ENCODE peak calls at places on chromosome 21, in six cellular contexts. C, T, X, A, S and O are unnamed samples.

GRCh38 chr21:41940431-41940830 is 13.4 kb downstream of the C2CD2 start:
- DNase-seq in X (no peak), T (no peak), A (no peak), S (no peak), C (no peak), O (no peak)

GRCh38 chr21:42466700-42467612 is 29.1 kb downstream of the RSPH1 start:
- DNase-seq in X (no peak), C (no peak), T (peak; percentile 52), A (no peak), S (peak; percentile 54), O (peak; percentile 41)

GRCh38 chr21:41764558-41765392 is 2.1 kb downstream of the RIPK4 start:
- DNase-seq in X (peak; percentile 66), T (no peak), S (no peak), A (no peak), C (peak; percentile 75), O (no peak)

GRCh38 chr21:42524341-42525227 is 10.9 kb downstream of the SLC37A1 start:
- DNase-seq in S (peak; percentile 72), X (no peak), A (peak; percentile 65), C (peak; percentile 80), T (peak; percentile 79), O (peak; percentile 81)

GRCh38 chr21:36501589-36501892 is 21.6 kb upstream of the CLDN14 start:
- DNase-seq in A (no peak), X (no peak), S (no peak), T (no peak), C (no peak), O (no peak)

GRCh38 chr21:14972678-14973077 is 92.1 kb downstream of the NRIP1 start:
- DNase-seq in C (no peak), S (no peak), A (no peak), T (no peak), X (no peak), O (no peak)

GRCh38 chr21:36080386-36080785 is 10.6 kb downstream of the CBR1 start:
- DNase-seq in S (no peak), C (no peak), A (no peak), X (no peak), T (no peak), O (no peak)

GRCh38 chr21:41913230-41913629 is 34.1 kb upstream of the PRDM15 start:
- DNase-seq in C (no peak), A (no peak), X (no peak), S (no peak), T (no peak), O (no peak)

GRCh38 chr21:28936036-28936435 is 56.6 kb downstream of the LTN1 start:
- DNase-seq in T (no peak), X (no peak), S (no peak), A (no peak), C (no peak), O (no peak)

GRCh38 chr21:38742580-38743260 is 63.0 kb upstream of the ETS2 start:
- DNase-seq in C (no peak), T (no peak), X (no peak), S (no peak), A (no peak), O (no peak)

GRCh38 chr21:41445465-41445862 is 19.4 kb downstream of the MX1 start:
- DNase-seq in C (peak; percentile 18), X (no peak), A (no peak), S (no peak), T (no peak), O (peak; percentile 1)

GRCh38 chr21:29730281-29730680 is 209.5 kb downstream of the GRIK1 start:
- DNase-seq in T (no peak), C (no peak), A (no peak), X (no peak), S (no peak), O (no peak)

GRCh38 chr21:41570791-41571355 is 62.9 kb upstream of the TMPRSS2 start:
- DNase-seq in T (no peak), S (no peak), A (no peak), C (no peak), X (no peak), O (no peak)

GRCh38 chr21:41032536-41032935 is 135.4 kb upstream of the BACE2 start:
- DNase-seq in S (no peak), A (no peak), T (no peak), X (no peak), C (no peak), O (no peak)

GRCh38 chr21:14617040-14617393 is 70.9 kb upstream of the SAMSN1 start:
- DNase-seq in A (no peak), C (no peak), T (no peak), S (no peak), X (no peak), O (no peak)

GRCh38 chr21:16086121-16086520 is 356.3 kb downstream of the USP25 start:
- DNase-seq in A (no peak), S (no peak), X (no peak), C (no peak), T (no peak), O (no peak)

GRCh38 chr21:32371913-32372314 is 20.9 kb downstream of the URB1 start:
- DNase-seq in X (no peak), A (no peak), C (peak; percentile 36), T (no peak), S (no peak), O (no peak)

GRCh38 chr21:31347435-31348032 is 3.5 kb upstream of the TIAM1 start:
- DNase-seq in X (no peak), C (no peak), A (no peak), T (no peak), S (peak; percentile 37), O (no peak)

GRCh38 chr21:32813265-32813903 is 41.8 kb upstream of the PAXBP1 start:
- DNase-seq in X (no peak), T (no peak), A (no peak), C (no peak), S (no peak), O (no peak)

GRCh38 chr21:41975391-41976272 is 21.8 kb upstream of the C2CD2 start:
- DNase-seq in X (no peak), T (peak; percentile 13), A (no peak), S (no peak), C (no peak), O (no peak)

GRCh38 chr21:30146558-30147282 is 19.9 kb downstream of the CLDN17 start:
- DNase-seq in T (no peak), A (no peak), X (no peak), S (no peak), C (no peak), O (no peak)

DNA sequence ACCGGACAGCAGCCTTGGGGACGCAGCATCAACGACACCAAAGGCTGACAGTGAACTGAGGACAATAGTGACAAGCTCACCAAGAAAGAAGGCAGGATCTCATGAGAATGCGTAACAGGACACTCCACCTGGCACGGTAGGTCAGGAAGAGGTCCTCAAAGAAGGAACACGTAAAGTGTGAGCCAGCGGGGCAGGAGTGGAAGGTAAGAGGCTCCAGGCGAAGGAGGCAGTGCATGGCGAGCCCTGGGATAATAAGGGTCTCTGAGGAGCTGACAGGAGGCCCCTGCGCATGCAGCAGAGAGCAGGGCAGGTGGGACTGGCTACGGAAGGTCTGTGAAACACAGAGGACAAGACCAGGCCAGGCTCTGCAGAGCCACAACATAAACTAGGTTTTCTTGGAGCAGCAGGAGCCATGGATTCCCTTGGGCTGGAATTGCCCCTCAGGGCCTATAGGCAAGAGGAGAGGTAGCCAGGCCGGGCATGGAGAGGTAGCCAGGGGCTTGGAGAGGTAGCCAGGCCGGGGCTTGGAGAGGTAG is 8.2 kb downstream of the LSS start:
- DNase-seq in X (no peak), A (no peak), T (no peak), S (no peak), C (no peak), O (no peak)
- H3K36me3 ChIP-seq in X (no peaks in the 10 kb centered on the region), A (no peaks in the 10 kb centered on the region), T (peaks cover 4% of the 10 kb centered on the region), S (no peaks in the 10 kb centered on the region), C (peaks cover 72% of the 10 kb centered on the region), O (peaks cover 6% of the 10 kb centered on the region)

GRCh38 chr21:34020005-34020847 is 53.2 kb upstream of the MRPS6 start:
- DNase-seq in S (no peak), A (no peak), X (no peak), C (no peak), T (no peak), O (no peak)
- H3K4me3 ChIP-seq in S (no peak overlapping the region), A (no peak overlapping the region), X (no peak overlapping the region), C (no peak overlapping the region), T (no peak overlapping the region), O (no peak overlapping the region)

DNA sequence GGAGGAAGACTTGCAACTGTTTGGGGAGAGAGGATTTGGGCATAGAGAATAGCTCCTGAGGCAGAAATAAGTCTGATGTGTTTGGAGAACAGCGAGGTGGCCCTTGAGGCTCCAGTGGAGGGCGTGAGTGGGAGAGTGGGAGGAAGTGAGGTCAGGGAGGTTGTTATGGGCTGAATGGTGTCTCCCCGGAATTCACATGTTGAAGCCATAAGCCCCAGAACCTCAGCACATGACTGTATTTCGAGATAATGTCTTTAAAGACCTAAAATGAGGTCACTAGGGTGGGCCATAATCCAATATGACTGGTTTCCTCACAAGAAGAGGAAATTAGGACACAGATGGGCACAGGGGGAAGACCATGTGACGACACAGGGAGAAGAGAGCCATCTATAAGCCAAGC is 17.9 kb upstream of the APP start:
- DNase-seq in X (no peak), T (no peak), C (no peak), A (no peak), S (no peak), O (no peak)
- H3K36me3 ChIP-seq in X (no peaks in the 10 kb centered on the region), T (no peaks in the 10 kb centered on the region), C (no peaks in the 10 kb centered on the region), A (no peaks in the 10 kb centered on the region), S (no peaks in the 10 kb centered on the region), O (no peaks in the 10 kb centered on the region)

GRCh38 chr21:39952265-39952664 is 85.0 kb downstream of the PCP4 start:
- DNase-seq in A (no peak), C (no peak), S (no peak), T (no peak), X (no peak), O (no peak)

GRCh38 chr21:39956586-39956985 is 89.3 kb downstream of the PCP4 start:
- DNase-seq in X (no peak), C (no peak), A (no peak), S (no peak), T (no peak), O (no peak)

GRCh38 chr21:39954570-39954969 is 87.3 kb downstream of the PCP4 start:
- DNase-seq in T (no peak), S (no peak), X (no peak), A (no peak), C (no peak), O (no peak)

GRCh38 chr21:39955326-39955725 is 88.1 kb downstream of the PCP4 start:
- DNase-seq in C (no peak), X (no peak), A (no peak), T (no peak), S (no peak), O (no peak)

DNA sequence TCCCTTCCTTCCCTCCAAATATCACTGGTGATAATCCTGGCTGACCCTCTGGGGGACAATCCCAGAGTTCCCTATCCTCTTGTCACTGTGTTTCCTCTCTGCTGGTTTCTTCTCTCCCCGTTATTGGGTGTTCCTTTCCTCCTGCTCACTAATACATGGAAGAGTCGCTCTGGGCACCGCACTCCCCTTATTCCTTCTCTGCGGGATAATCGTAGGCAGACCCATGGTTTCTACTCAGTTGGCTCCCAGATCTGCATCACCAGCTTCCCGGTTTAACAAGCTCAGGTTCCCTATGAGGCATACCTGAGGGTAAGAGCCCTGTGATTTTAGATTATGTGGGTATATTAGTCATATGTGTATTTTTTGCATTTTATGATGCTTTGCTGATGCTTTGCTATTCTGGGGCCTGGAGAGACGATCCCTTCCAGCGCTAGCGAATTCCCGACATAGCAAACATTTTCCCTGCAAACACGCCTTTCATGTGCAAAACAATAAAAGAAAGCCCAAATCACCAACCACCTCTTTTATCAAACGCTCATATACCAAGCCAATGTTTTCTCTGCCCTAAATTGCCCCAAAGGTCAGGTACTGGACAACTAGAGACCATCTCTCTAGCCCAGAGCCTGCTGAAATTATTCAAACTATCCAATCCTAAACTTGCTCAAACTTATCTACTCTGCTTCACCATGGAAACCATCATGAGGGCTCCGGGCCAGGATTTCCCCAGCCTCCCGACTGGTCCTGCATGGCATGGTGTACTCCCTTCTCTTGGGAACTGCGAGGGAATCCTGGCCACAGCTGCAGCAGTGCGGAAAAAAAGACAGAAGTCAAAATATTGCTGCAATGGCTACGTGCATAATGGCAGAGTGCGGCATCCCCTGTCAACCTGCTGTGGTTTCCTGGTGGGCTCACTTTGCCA is 84.2 kb downstream of the PCP4 start:
- DNase-seq in A (no peak), X (no peak), C (no peak), T (no peak), S (no peak), O (no peak)
- H3K4me3 ChIP-seq in A (no peak overlapping the region), X (no peak overlapping the region), C (no peak overlapping the region), T (no peak overlapping the region), S (no peak overlapping the region), O (no peak overlapping the region)